ENCODE peak calls at places on chromosome 16, in six cellular contexts. One of them, this sample, is unnamed.
A peak's percentile ranks its signal among the peaks of the same experiment; 100 is the strongest.

GRCh38 chr16:81651758-81652718 is 127.1 kb upstream of the PLCG2 start:
- DNase-seq in fibroblast of lung: no peak
- DNase-seq in MM.1S: peak; percentile 13
- DNase-seq in endothelial cell of umbilical vein: no peak
- DNase-seq in IMR-90: no peak
- DNase-seq in neural progenitor cell: peak; percentile 44
- DNase-seq in this sample: no peak

GRCh38 chr16:70579648-70580630 is 56.3 kb downstream of the SF3B3 start:
- DNase-seq in MM.1S: no peak
- DNase-seq in fibroblast of lung: no peak
- DNase-seq in endothelial cell of umbilical vein: no peak
- DNase-seq in IMR-90: no peak
- DNase-seq in neural progenitor cell: no peak
- DNase-seq in this sample: no peak

GRCh38 chr16:6616746-6617145 is 715.9 kb upstream of the RBFOX1 start:
- DNase-seq in fibroblast of lung: no peak
- DNase-seq in neural progenitor cell: no peak
- DNase-seq in MM.1S: no peak
- DNase-seq in IMR-90: no peak
- DNase-seq in endothelial cell of umbilical vein: no peak
- DNase-seq in this sample: no peak

GRCh38 chr16:54193656-54194007 is 93.0 kb downstream of the IRX3 start:
- DNase-seq in neural progenitor cell: peak; percentile 83
- DNase-seq in endothelial cell of umbilical vein: peak; percentile 47
- DNase-seq in MM.1S: peak; percentile 50
- DNase-seq in IMR-90: peak; percentile 25
- DNase-seq in fibroblast of lung: peak; percentile 39
- DNase-seq in this sample: peak; percentile 44

GRCh38 chr16:46727630-46728029 is 20.5 kb downstream of the MYLK3 start:
- DNase-seq in IMR-90: no peak
- DNase-seq in neural progenitor cell: no peak
- DNase-seq in MM.1S: no peak
- DNase-seq in endothelial cell of umbilical vein: no peak
- DNase-seq in fibroblast of lung: no peak
- DNase-seq in this sample: no peak

GRCh38 chr16:15770512-15770911 is 86.3 kb downstream of the MYH11 start:
- DNase-seq in endothelial cell of umbilical vein: peak; percentile 53
- DNase-seq in fibroblast of lung: peak; percentile 33
- DNase-seq in IMR-90: peak; percentile 77
- DNase-seq in MM.1S: no peak
- DNase-seq in neural progenitor cell: no peak
- DNase-seq in this sample: no peak

GRCh38 chr16:58024673-58025350 is 742 bp upstream of the MMP15 start:
- DNase-seq in neural progenitor cell: peak; percentile 70
- DNase-seq in MM.1S: no peak
- DNase-seq in IMR-90: no peak
- DNase-seq in fibroblast of lung: peak; percentile 7
- DNase-seq in endothelial cell of umbilical vein: no peak
- DNase-seq in this sample: no peak

GRCh38 chr16:10026593-10026992 is 155.6 kb downstream of the GRIN2A start:
- DNase-seq in fibroblast of lung: no peak
- DNase-seq in endothelial cell of umbilical vein: no peak
- DNase-seq in MM.1S: no peak
- DNase-seq in neural progenitor cell: no peak
- DNase-seq in IMR-90: no peak
- DNase-seq in this sample: no peak

GRCh38 chr16:1979271-1980025 is 1.8 kb downstream of the NOXO1 start:
- DNase-seq in neural progenitor cell: peak; percentile 52
- DNase-seq in fibroblast of lung: no peak
- DNase-seq in MM.1S: no peak
- DNase-seq in endothelial cell of umbilical vein: no peak
- DNase-seq in IMR-90: no peak
- DNase-seq in this sample: peak; percentile 85

GRCh38 chr16:28936784-28937155 is 5.0 kb downstream of the CD19 start:
- DNase-seq in MM.1S: no peak
- DNase-seq in fibroblast of lung: no peak
- DNase-seq in neural progenitor cell: no peak
- DNase-seq in endothelial cell of umbilical vein: no peak
- DNase-seq in IMR-90: no peak
- DNase-seq in this sample: no peak
- H3K4me2 ChIP-seq in MM.1S: no peak overlapping the region
- H3K4me2 ChIP-seq in fibroblast of lung: no peak overlapping the region
- H3K4me2 ChIP-seq in neural progenitor cell: no peak overlapping the region
- H3K4me2 ChIP-seq in endothelial cell of umbilical vein: no peak overlapping the region
- H3K4me2 ChIP-seq in IMR-90: no peak overlapping the region
- H3K4me2 ChIP-seq in this sample: no peak overlapping the region

GRCh38 chr16:20611975-20612471 is 35.9 kb upstream of the ACSM2B start:
- DNase-seq in MM.1S: no peak
- DNase-seq in endothelial cell of umbilical vein: no peak
- DNase-seq in fibroblast of lung: no peak
- DNase-seq in neural progenitor cell: no peak
- DNase-seq in IMR-90: no peak
- DNase-seq in this sample: no peak
- H3K9ac ChIP-seq in MM.1S: no peak overlapping the region
- H3K9ac ChIP-seq in endothelial cell of umbilical vein: no peak overlapping the region
- H3K9ac ChIP-seq in fibroblast of lung: no peak overlapping the region
- H3K9ac ChIP-seq in neural progenitor cell: no peak overlapping the region
- H3K9ac ChIP-seq in IMR-90: no peak overlapping the region
- H3K9ac ChIP-seq in this sample: no peak overlapping the region

GRCh38 chr16:12433691-12434390 is 369.8 kb downstream of the CPPED1 start:
- DNase-seq in MM.1S: no peak
- DNase-seq in endothelial cell of umbilical vein: no peak
- DNase-seq in IMR-90: no peak
- DNase-seq in neural progenitor cell: no peak
- DNase-seq in fibroblast of lung: no peak
- DNase-seq in this sample: no peak

GRCh38 chr16:12434567-12434966 is 369.1 kb downstream of the CPPED1 start:
- DNase-seq in MM.1S: no peak
- DNase-seq in IMR-90: no peak
- DNase-seq in neural progenitor cell: no peak
- DNase-seq in endothelial cell of umbilical vein: no peak
- DNase-seq in fibroblast of lung: no peak
- DNase-seq in this sample: no peak

GRCh38 chr16:12437761-12438440 is 365.8 kb downstream of the CPPED1 start:
- DNase-seq in endothelial cell of umbilical vein: no peak
- DNase-seq in MM.1S: no peak
- DNase-seq in neural progenitor cell: no peak
- DNase-seq in fibroblast of lung: no peak
- DNase-seq in IMR-90: no peak
- DNase-seq in this sample: no peak

GRCh38 chr16:12436201-12436657 is 367.5 kb downstream of the CPPED1 start:
- DNase-seq in neural progenitor cell: peak; percentile 75
- DNase-seq in fibroblast of lung: no peak
- DNase-seq in IMR-90: no peak
- DNase-seq in endothelial cell of umbilical vein: no peak
- DNase-seq in MM.1S: no peak
- DNase-seq in this sample: no peak

GRCh38 chr16:12435730-12436129 is 368.0 kb downstream of the CPPED1 start:
- DNase-seq in IMR-90: no peak
- DNase-seq in MM.1S: no peak
- DNase-seq in fibroblast of lung: no peak
- DNase-seq in neural progenitor cell: no peak
- DNase-seq in endothelial cell of umbilical vein: no peak
- DNase-seq in this sample: no peak
- H3K4me2 ChIP-seq in IMR-90: no peak overlapping the region
- H3K4me2 ChIP-seq in MM.1S: no peak overlapping the region
- H3K4me2 ChIP-seq in fibroblast of lung: no peak overlapping the region
- H3K4me2 ChIP-seq in neural progenitor cell: peak overlapping the region; percentile 91
- H3K4me2 ChIP-seq in endothelial cell of umbilical vein: no peak overlapping the region
- H3K4me2 ChIP-seq in this sample: no peak overlapping the region

GRCh38 chr16:75074415-75074793 is 42.2 kb downstream of the LDHD start:
- DNase-seq in IMR-90: no peak
- DNase-seq in fibroblast of lung: no peak
- DNase-seq in neural progenitor cell: no peak
- DNase-seq in endothelial cell of umbilical vein: no peak
- DNase-seq in MM.1S: no peak
- DNase-seq in this sample: no peak
- H3K9ac ChIP-seq in IMR-90: no peak overlapping the region
- H3K9ac ChIP-seq in fibroblast of lung: no peak overlapping the region
- H3K9ac ChIP-seq in neural progenitor cell: no peak overlapping the region
- H3K9ac ChIP-seq in endothelial cell of umbilical vein: no peak overlapping the region
- H3K9ac ChIP-seq in MM.1S: no peak overlapping the region
- H3K9ac ChIP-seq in this sample: no peak overlapping the region

GRCh38 chr16:75025766-75026165 is 26.9 kb downstream of the ZNRF1 start:
- DNase-seq in fibroblast of lung: peak; percentile 73
- DNase-seq in IMR-90: peak; percentile 61
- DNase-seq in MM.1S: no peak
- DNase-seq in neural progenitor cell: no peak
- DNase-seq in endothelial cell of umbilical vein: no peak
- DNase-seq in this sample: no peak
- H3K4me2 ChIP-seq in fibroblast of lung: peak overlapping the region; percentile 20
- H3K4me2 ChIP-seq in IMR-90: peak overlapping the region; percentile 66
- H3K4me2 ChIP-seq in MM.1S: no peak overlapping the region
- H3K4me2 ChIP-seq in neural progenitor cell: no peak overlapping the region
- H3K4me2 ChIP-seq in endothelial cell of umbilical vein: peak overlapping the region; percentile 10
- H3K4me2 ChIP-seq in this sample: no peak overlapping the region

DNA sequence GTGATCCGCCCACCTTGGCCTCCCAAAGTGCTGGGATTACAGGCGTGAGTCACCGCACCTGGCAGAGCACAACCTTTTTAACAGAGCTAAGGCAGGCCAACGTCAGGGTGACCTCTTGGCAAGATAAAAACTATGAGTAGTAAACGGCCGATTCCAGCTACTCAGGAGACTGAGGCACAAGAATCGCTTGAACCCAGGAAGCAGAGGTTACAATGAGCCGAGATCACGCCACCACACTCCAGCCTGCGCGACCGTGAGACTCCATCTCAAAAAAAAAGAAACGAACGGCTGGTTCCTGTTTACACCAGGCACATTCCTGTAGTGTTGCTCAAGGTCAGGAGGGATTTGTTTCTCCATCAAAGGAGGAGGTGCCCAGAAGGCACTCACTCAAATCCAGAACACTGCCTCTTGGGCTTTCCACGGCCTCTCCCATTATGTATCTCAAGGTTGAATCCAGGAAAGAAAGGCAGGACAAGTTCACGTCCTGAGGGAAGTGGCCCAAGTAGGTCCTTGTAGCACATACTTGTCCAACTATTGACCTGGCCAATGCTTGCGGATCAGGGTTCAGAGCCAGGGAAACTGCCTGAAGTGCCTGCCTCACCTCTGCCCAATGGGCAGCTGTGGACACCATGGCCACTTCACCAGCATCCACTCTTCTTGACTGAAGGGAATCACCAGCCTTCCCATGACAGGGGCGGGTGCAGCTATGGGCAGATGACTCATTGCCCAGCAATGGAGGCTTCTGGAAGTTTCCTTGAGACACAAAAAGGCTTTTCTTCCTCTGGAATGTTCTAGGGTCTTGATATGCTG is 13.5 kb downstream of the KNOP1 start:
- DNase-seq in IMR-90: peak; percentile 77
- DNase-seq in fibroblast of lung: peak; percentile 66
- DNase-seq in endothelial cell of umbilical vein: peak; percentile 79
- DNase-seq in MM.1S: no peak
- DNase-seq in neural progenitor cell: no peak
- DNase-seq in this sample: peak; percentile 16
- H3K9ac ChIP-seq in IMR-90: no peak overlapping the region
- H3K9ac ChIP-seq in fibroblast of lung: peak overlapping the region; percentile 27
- H3K9ac ChIP-seq in endothelial cell of umbilical vein: no peak overlapping the region
- H3K9ac ChIP-seq in MM.1S: no peak overlapping the region
- H3K9ac ChIP-seq in neural progenitor cell: no peak overlapping the region
- H3K9ac ChIP-seq in this sample: no peak overlapping the region

GRCh38 chr16:3484328-3485096 is 10.8 kb downstream of the C16orf90 start:
- DNase-seq in neural progenitor cell: no peak
- DNase-seq in IMR-90: no peak
- DNase-seq in fibroblast of lung: no peak
- DNase-seq in MM.1S: no peak
- DNase-seq in endothelial cell of umbilical vein: no peak
- DNase-seq in this sample: no peak

GRCh38 chr16:3480901-3481695 is 14.2 kb downstream of the C16orf90 start:
- DNase-seq in neural progenitor cell: no peak
- DNase-seq in IMR-90: no peak
- DNase-seq in endothelial cell of umbilical vein: peak; percentile 9
- DNase-seq in fibroblast of lung: no peak
- DNase-seq in MM.1S: no peak
- DNase-seq in this sample: no peak

GRCh38 chr16:3482659-3483241 is 12.5 kb downstream of the C16orf90 start:
- DNase-seq in IMR-90: no peak
- DNase-seq in endothelial cell of umbilical vein: no peak
- DNase-seq in MM.1S: no peak
- DNase-seq in fibroblast of lung: no peak
- DNase-seq in neural progenitor cell: no peak
- DNase-seq in this sample: no peak

GRCh38 chr16:3479654-3480216 is 15.6 kb downstream of the C16orf90 start:
- DNase-seq in endothelial cell of umbilical vein: no peak
- DNase-seq in IMR-90: no peak
- DNase-seq in neural progenitor cell: no peak
- DNase-seq in fibroblast of lung: no peak
- DNase-seq in MM.1S: no peak
- DNase-seq in this sample: no peak

DNA sequence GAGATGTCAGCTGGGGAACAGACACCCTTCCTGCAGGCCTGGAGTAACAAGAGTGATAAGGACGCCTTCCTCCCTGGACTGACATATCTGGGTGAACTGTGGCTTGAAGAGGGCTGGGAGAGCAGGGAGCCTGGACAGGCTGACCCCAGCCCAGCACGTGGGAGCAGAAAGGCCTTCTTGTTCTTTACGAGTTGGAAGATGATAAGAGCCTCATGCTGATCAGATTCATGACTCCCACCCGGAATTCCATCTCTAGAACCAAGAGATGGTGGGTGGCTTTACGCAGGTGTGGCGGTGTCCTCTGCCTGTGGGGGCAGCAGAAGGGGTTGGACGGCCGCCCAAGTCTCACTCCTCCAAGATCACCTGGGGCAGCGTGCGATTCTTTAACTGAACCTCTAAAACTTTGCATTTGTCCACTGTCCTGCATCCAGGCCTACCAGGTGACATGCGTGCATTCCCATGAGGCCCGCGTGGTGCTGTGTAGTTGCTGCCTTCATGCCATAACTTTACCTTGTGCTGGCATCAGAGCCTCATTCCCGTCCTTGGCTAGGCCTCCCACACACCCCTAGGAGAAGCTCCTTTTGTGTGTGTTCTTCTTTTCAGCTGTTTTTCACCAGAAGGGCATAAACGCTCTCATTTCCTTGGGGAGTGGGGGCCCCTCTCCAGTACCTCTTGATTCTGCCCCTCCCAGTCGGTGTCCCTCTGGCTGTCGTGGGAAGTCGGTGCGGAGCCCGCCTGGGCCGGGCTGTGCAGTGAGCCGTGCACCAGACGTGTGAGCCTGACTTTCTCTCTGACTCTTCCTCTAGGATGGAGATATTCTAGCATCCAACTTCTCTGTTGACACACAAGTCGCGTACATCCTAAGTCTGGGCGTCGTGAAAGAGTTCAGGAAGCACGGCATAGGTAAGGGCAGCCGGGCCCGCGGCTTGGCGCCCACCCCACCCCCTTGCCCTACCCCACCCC is 13.3 kb downstream of the C16orf90 start:
- DNase-seq in endothelial cell of umbilical vein: no peak
- DNase-seq in fibroblast of lung: no peak
- DNase-seq in MM.1S: no peak
- DNase-seq in IMR-90: no peak
- DNase-seq in neural progenitor cell: no peak
- DNase-seq in this sample: no peak
- H3K4me2 ChIP-seq in endothelial cell of umbilical vein: no peak overlapping the region
- H3K4me2 ChIP-seq in fibroblast of lung: no peak overlapping the region
- H3K4me2 ChIP-seq in MM.1S: no peak overlapping the region
- H3K4me2 ChIP-seq in IMR-90: no peak overlapping the region
- H3K4me2 ChIP-seq in neural progenitor cell: no peak overlapping the region
- H3K4me2 ChIP-seq in this sample: no peak overlapping the region

This sample was measured in PC-3.